ENCODE peak calls at places on chromosomes 11 and 22, in five cellular contexts. C, R, K, V and Y are unnamed samples.

GRCh38 chr11:95699631-95700470 is 89.7 kb downstream of the FAM76B start:
- DNase-seq in C (no peak), R (no peak), K (no peak), V (peak), Y (no peak)

GRCh38 chr11:131033151-131033651 is 116.9 kb upstream of the SNX19 start:
- DNase-seq in C (no peak), R (no peak), K (no peak), V (no peak), Y (peak)

GRCh38 chr11:75142714-75143419 is 8.0 kb upstream of the SLCO2B1 start:
- DNase-seq in C (peak), R (peak), K (peak), V (peak), Y (peak)

GRCh38 chr11:46511352-46511751 is 82.5 kb downstream of the AMBRA1 start:
- DNase-seq in C (no peak), R (no peak), K (no peak), V (no peak), Y (no peak)

GRCh38 chr11:132576706-132577105 is 955.6 kb downstream of the OPCML start:
- DNase-seq in C (no peak), R (no peak), K (no peak), V (no peak), Y (peak)

GRCh38 chr11:118287006-118287405 is 17.5 kb upstream of the CD3E start:
- DNase-seq in C (no peak), R (no peak), K (no peak), V (no peak), Y (no peak)

GRCh38 chr11:65710424-65710823 is 1.6 kb upstream of the KAT5 start:
- DNase-seq in C (no peak), R (no peak), K (no peak), V (no peak), Y (no peak)

GRCh38 chr22:36373258-36373579 is 14.5 kb downstream of the MYH9 start:
- DNase-seq in C (no peak), R (no peak), K (peak), V (no peak), Y (peak)

GRCh38 chr11:14589421-14589820 is 54.2 kb upstream of the PDE3B start:
- DNase-seq in C (no peak), R (no peak), K (no peak), V (no peak), Y (no peak)

GRCh38 chr11:10522276-10522675 is 18.7 kb downstream of the RNF141 start:
- DNase-seq in C (no peak), R (no peak), K (no peak), V (no peak), Y (no peak)

GRCh38 chr11:103812680-103813079 is 223.8 kb upstream of the DDI1 start:
- DNase-seq in C (no peak), R (no peak), K (no peak), V (no peak), Y (no peak)

GRCh38 chr11:117857734-117858369 is 18.6 kb downstream of the FXYD6 start:
- DNase-seq in C (no peak), R (no peak), K (no peak), V (no peak), Y (no peak)

GRCh38 chr11:8813658-8814057 is 97.3 kb upstream of the AKIP1 start:
- DNase-seq in C (peak), R (peak), K (peak), V (peak), Y (peak)

GRCh38 chr11:128040603-128041002 is 546.8 kb downstream of the ETS1 start:
- DNase-seq in C (no peak), R (no peak), K (no peak), V (peak), Y (no peak)

GRCh38 chr22:39021552-39022250 is 774 bp downstream of the APOBEC3D start:
- DNase-seq in C (no peak), R (no peak), K (no peak), V (no peak), Y (no peak)

GRCh38 chr11:7892059-7892699 is 38.9 kb downstream of the OR10A6 start:
- DNase-seq in C (no peak), R (no peak), K (no peak), V (no peak), Y (peak)